ENCODE peak calls at places on chromosome 5, in nine cellular contexts. One of them, this sample, is unnamed. For H3K9me3, the result is how much of the 10 kb centered on the place peaks cover.

GRCh38 chr5:136492587-136492986 is 127.2 kb upstream of the TRPC7 start:
- DNase-seq in CD8-positive, alpha-beta memory T cell: no peak
- DNase-seq in CD8-positive, alpha-beta T cell: no peak
- DNase-seq in hepatocyte: no peak
- DNase-seq in CD4-positive, alpha-beta T cell: no peak
- DNase-seq in body of pancreas: no peak
- DNase-seq in right lobe of liver: no peak
- DNase-seq in suprapubic skin: no peak
- DNase-seq in tibial nerve: no peak
- DNase-seq in this sample: no peak

GRCh38 chr5:145189786-145190185 is 645.4 kb downstream of the PRELID2 start:
- DNase-seq in suprapubic skin: no peak
- DNase-seq in hepatocyte: no peak
- DNase-seq in CD8-positive, alpha-beta memory T cell: no peak
- DNase-seq in CD4-positive, alpha-beta T cell: no peak
- DNase-seq in body of pancreas: no peak
- DNase-seq in tibial nerve: no peak
- DNase-seq in right lobe of liver: no peak
- DNase-seq in CD8-positive, alpha-beta T cell: no peak
- DNase-seq in this sample: no peak

GRCh38 chr5:78720997-78721396 is 72.4 kb upstream of the LHFPL2 start:
- DNase-seq in right lobe of liver: no peak
- DNase-seq in body of pancreas: no peak
- DNase-seq in tibial nerve: no peak
- DNase-seq in suprapubic skin: no peak
- DNase-seq in CD8-positive, alpha-beta T cell: no peak
- DNase-seq in hepatocyte: no peak
- DNase-seq in CD4-positive, alpha-beta T cell: no peak
- DNase-seq in CD8-positive, alpha-beta memory T cell: no peak
- DNase-seq in this sample: no peak

GRCh38 chr5:33901176-33901575 is 9.4 kb upstream of the ADAMTS12 start:
- DNase-seq in tibial nerve: no peak
- DNase-seq in right lobe of liver: no peak
- DNase-seq in body of pancreas: no peak
- DNase-seq in CD8-positive, alpha-beta T cell: no peak
- DNase-seq in CD8-positive, alpha-beta memory T cell: no peak
- DNase-seq in hepatocyte: no peak
- DNase-seq in CD4-positive, alpha-beta T cell: no peak
- DNase-seq in suprapubic skin: no peak
- DNase-seq in this sample: no peak

GRCh38 chr5:103466494-103466893 is 96.1 kb downstream of the NUDT12 start:
- DNase-seq in hepatocyte: no peak
- DNase-seq in right lobe of liver: no peak
- DNase-seq in body of pancreas: no peak
- DNase-seq in CD8-positive, alpha-beta T cell: no peak
- DNase-seq in CD4-positive, alpha-beta T cell: no peak
- DNase-seq in tibial nerve: no peak
- DNase-seq in CD8-positive, alpha-beta memory T cell: no peak
- DNase-seq in suprapubic skin: no peak
- DNase-seq in this sample: peak

GRCh38 chr5:115418788-115419187 is 122.3 kb upstream of the CCDC112 start:
- DNase-seq in suprapubic skin: no peak
- DNase-seq in body of pancreas: peak
- DNase-seq in CD4-positive, alpha-beta T cell: no peak
- DNase-seq in tibial nerve: no peak
- DNase-seq in CD8-positive, alpha-beta T cell: no peak
- DNase-seq in hepatocyte: peak
- DNase-seq in right lobe of liver: no peak
- DNase-seq in CD8-positive, alpha-beta memory T cell: no peak
- DNase-seq in this sample: peak

GRCh38 chr5:84287964-84288363 is 96.7 kb downstream of the EDIL3 start:
- DNase-seq in hepatocyte: no peak
- DNase-seq in tibial nerve: no peak
- DNase-seq in right lobe of liver: no peak
- DNase-seq in suprapubic skin: no peak
- DNase-seq in CD8-positive, alpha-beta memory T cell: no peak
- DNase-seq in CD8-positive, alpha-beta T cell: no peak
- DNase-seq in CD4-positive, alpha-beta T cell: no peak
- DNase-seq in body of pancreas: no peak
- DNase-seq in this sample: no peak

GRCh38 chr5:147481376-147481775 is 28.5 kb downstream of the DPYSL3 start:
- DNase-seq in CD4-positive, alpha-beta T cell: no peak
- DNase-seq in tibial nerve: no peak
- DNase-seq in CD8-positive, alpha-beta memory T cell: no peak
- DNase-seq in right lobe of liver: no peak
- DNase-seq in CD8-positive, alpha-beta T cell: no peak
- DNase-seq in suprapubic skin: no peak
- DNase-seq in body of pancreas: no peak
- DNase-seq in hepatocyte: no peak
- DNase-seq in this sample: no peak

GRCh38 chr5:151632524-151632923 is 41.4 kb upstream of the FAT2 start:
- DNase-seq in CD4-positive, alpha-beta T cell: no peak
- DNase-seq in CD8-positive, alpha-beta T cell: no peak
- DNase-seq in CD8-positive, alpha-beta memory T cell: no peak
- DNase-seq in tibial nerve: no peak
- DNase-seq in right lobe of liver: no peak
- DNase-seq in body of pancreas: no peak
- DNase-seq in hepatocyte: no peak
- DNase-seq in suprapubic skin: no peak
- DNase-seq in this sample: no peak

GRCh38 chr5:64635056-64635686 is 55.1 kb upstream of the SHISAL2B start:
- DNase-seq in body of pancreas: no peak
- DNase-seq in CD8-positive, alpha-beta T cell: no peak
- DNase-seq in hepatocyte: peak
- DNase-seq in suprapubic skin: no peak
- DNase-seq in CD4-positive, alpha-beta T cell: no peak
- DNase-seq in tibial nerve: no peak
- DNase-seq in CD8-positive, alpha-beta memory T cell: peak
- DNase-seq in right lobe of liver: no peak
- DNase-seq in this sample: peak

GRCh38 chr5:128764910-128765309 is 200.4 kb upstream of the SLC27A6 start:
- DNase-seq in CD4-positive, alpha-beta T cell: no peak
- DNase-seq in CD8-positive, alpha-beta T cell: no peak
- DNase-seq in hepatocyte: no peak
- DNase-seq in tibial nerve: no peak
- DNase-seq in body of pancreas: no peak
- DNase-seq in suprapubic skin: no peak
- DNase-seq in CD8-positive, alpha-beta memory T cell: no peak
- DNase-seq in right lobe of liver: no peak
- DNase-seq in this sample: no peak

GRCh38 chr5:64333891-64334290 is 168.2 kb downstream of the RNF180 start:
- DNase-seq in suprapubic skin: no peak
- DNase-seq in tibial nerve: no peak
- DNase-seq in CD8-positive, alpha-beta memory T cell: no peak
- DNase-seq in CD4-positive, alpha-beta T cell: no peak
- DNase-seq in hepatocyte: no peak
- DNase-seq in right lobe of liver: no peak
- DNase-seq in CD8-positive, alpha-beta T cell: no peak
- DNase-seq in body of pancreas: no peak
- DNase-seq in this sample: no peak

GRCh38 chr5:139960723-139961383 is 82.2 kb downstream of the NRG2 start:
- DNase-seq in body of pancreas: no peak
- DNase-seq in suprapubic skin: no peak
- DNase-seq in right lobe of liver: no peak
- DNase-seq in hepatocyte: no peak
- DNase-seq in CD8-positive, alpha-beta memory T cell: no peak
- DNase-seq in CD4-positive, alpha-beta T cell: no peak
- DNase-seq in CD8-positive, alpha-beta T cell: no peak
- DNase-seq in tibial nerve: no peak
- DNase-seq in this sample: no peak

GRCh38 chr5:79642210-79642609 is 30.0 kb downstream of the TENT2 start:
- DNase-seq in body of pancreas: no peak
- DNase-seq in CD8-positive, alpha-beta T cell: no peak
- DNase-seq in right lobe of liver: no peak
- DNase-seq in tibial nerve: no peak
- DNase-seq in CD4-positive, alpha-beta T cell: no peak
- DNase-seq in CD8-positive, alpha-beta memory T cell: no peak
- DNase-seq in suprapubic skin: no peak
- DNase-seq in hepatocyte: no peak
- DNase-seq in this sample: no peak

GRCh38 chr5:139638736-139639618 is 9.2 kb upstream of the CXXC5 start:
- DNase-seq in right lobe of liver: no peak
- DNase-seq in body of pancreas: no peak
- DNase-seq in CD8-positive, alpha-beta T cell: no peak
- DNase-seq in suprapubic skin: peak
- DNase-seq in CD8-positive, alpha-beta memory T cell: no peak
- DNase-seq in CD4-positive, alpha-beta T cell: no peak
- DNase-seq in hepatocyte: peak
- DNase-seq in tibial nerve: no peak
- DNase-seq in this sample: no peak

GRCh38 chr5:111463304-111463703 is 49.0 kb downstream of the STARD4 start:
- DNase-seq in tibial nerve: no peak
- DNase-seq in right lobe of liver: no peak
- DNase-seq in body of pancreas: no peak
- DNase-seq in CD8-positive, alpha-beta T cell: no peak
- DNase-seq in suprapubic skin: no peak
- DNase-seq in CD8-positive, alpha-beta memory T cell: no peak
- DNase-seq in hepatocyte: no peak
- DNase-seq in CD4-positive, alpha-beta T cell: no peak
- DNase-seq in this sample: no peak

GRCh38 chr5:55918097-55919035 is 67.2 kb downstream of the IL31RA start:
- DNase-seq in body of pancreas: no peak
- DNase-seq in CD8-positive, alpha-beta memory T cell: no peak
- DNase-seq in CD8-positive, alpha-beta T cell: no peak
- DNase-seq in hepatocyte: no peak
- DNase-seq in tibial nerve: no peak
- DNase-seq in CD4-positive, alpha-beta T cell: no peak
- DNase-seq in suprapubic skin: no peak
- DNase-seq in right lobe of liver: no peak
- DNase-seq in this sample: no peak

GRCh38 chr5:156824800-156825199 is 25.3 kb upstream of the PPP1R2B start:
- DNase-seq in hepatocyte: peak
- DNase-seq in CD4-positive, alpha-beta T cell: no peak
- DNase-seq in CD8-positive, alpha-beta memory T cell: no peak
- DNase-seq in suprapubic skin: no peak
- DNase-seq in tibial nerve: no peak
- DNase-seq in right lobe of liver: no peak
- DNase-seq in CD8-positive, alpha-beta T cell: no peak
- DNase-seq in body of pancreas: no peak
- DNase-seq in this sample: peak

GRCh38 chr5:98499892-98500291 is 273.6 kb upstream of the RGMB start:
- DNase-seq in right lobe of liver: no peak
- DNase-seq in tibial nerve: no peak
- DNase-seq in suprapubic skin: no peak
- DNase-seq in body of pancreas: no peak
- DNase-seq in hepatocyte: no peak
- DNase-seq in CD4-positive, alpha-beta T cell: no peak
- DNase-seq in CD8-positive, alpha-beta T cell: no peak
- DNase-seq in CD8-positive, alpha-beta memory T cell: no peak
- DNase-seq in this sample: no peak

GRCh38 chr5:103037673-103038455 is 82.1 kb downstream of the GIN1 start:
- DNase-seq in CD8-positive, alpha-beta memory T cell: no peak
- DNase-seq in CD8-positive, alpha-beta T cell: no peak
- DNase-seq in hepatocyte: no peak
- DNase-seq in right lobe of liver: no peak
- DNase-seq in CD4-positive, alpha-beta T cell: no peak
- DNase-seq in suprapubic skin: no peak
- DNase-seq in tibial nerve: no peak
- DNase-seq in body of pancreas: no peak
- DNase-seq in this sample: no peak

GRCh38 chr5:80937591-80937990 is 22.6 kb upstream of the RASGRF2 start:
- DNase-seq in right lobe of liver: no peak
- DNase-seq in tibial nerve: no peak
- DNase-seq in hepatocyte: peak
- DNase-seq in suprapubic skin: no peak
- DNase-seq in CD4-positive, alpha-beta T cell: no peak
- DNase-seq in CD8-positive, alpha-beta memory T cell: no peak
- DNase-seq in CD8-positive, alpha-beta T cell: no peak
- DNase-seq in body of pancreas: no peak
- DNase-seq in this sample: no peak

GRCh38 chr5:80935811-80936385 is 24.3 kb upstream of the RASGRF2 start:
- DNase-seq in CD8-positive, alpha-beta T cell: no peak
- DNase-seq in CD4-positive, alpha-beta T cell: no peak
- DNase-seq in tibial nerve: no peak
- DNase-seq in CD8-positive, alpha-beta memory T cell: no peak
- DNase-seq in hepatocyte: no peak
- DNase-seq in right lobe of liver: no peak
- DNase-seq in suprapubic skin: no peak
- DNase-seq in body of pancreas: no peak
- DNase-seq in this sample: peak

GRCh38 chr5:80941496-80941895 is 18.7 kb upstream of the RASGRF2 start:
- DNase-seq in right lobe of liver: no peak
- DNase-seq in suprapubic skin: no peak
- DNase-seq in CD8-positive, alpha-beta T cell: no peak
- DNase-seq in CD4-positive, alpha-beta T cell: no peak
- DNase-seq in hepatocyte: no peak
- DNase-seq in body of pancreas: no peak
- DNase-seq in CD8-positive, alpha-beta memory T cell: no peak
- DNase-seq in tibial nerve: no peak
- DNase-seq in this sample: no peak
- H3K9me3 ChIP-seq in right lobe of liver: under half
- H3K9me3 ChIP-seq in suprapubic skin: under half
- H3K9me3 ChIP-seq in CD8-positive, alpha-beta T cell: under half
- H3K9me3 ChIP-seq in CD4-positive, alpha-beta T cell: under half
- H3K9me3 ChIP-seq in hepatocyte: under half
- H3K9me3 ChIP-seq in body of pancreas: under half
- H3K9me3 ChIP-seq in CD8-positive, alpha-beta memory T cell: under half
- H3K9me3 ChIP-seq in tibial nerve: under half
- H3K9me3 ChIP-seq in this sample: under half

DNA sequence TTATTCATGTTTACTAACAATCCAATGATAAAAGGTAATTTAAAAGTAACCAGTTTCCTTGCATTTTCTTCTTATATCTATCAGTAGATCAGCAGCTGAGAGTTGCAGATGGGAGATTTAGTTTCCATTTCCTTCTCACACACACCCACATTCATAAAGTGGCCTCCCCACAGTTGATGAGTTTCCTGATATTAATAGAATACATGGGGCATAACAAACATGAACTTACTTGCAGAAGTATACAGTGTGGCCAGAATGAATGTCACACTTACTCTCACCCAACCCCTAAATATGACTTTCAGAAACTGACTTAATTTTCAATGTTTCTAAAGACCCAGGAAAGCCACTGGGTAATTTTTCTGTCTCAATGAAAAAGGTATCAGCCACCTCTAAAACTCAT is 63.6 kb upstream of the OSMR start:
- DNase-seq in right lobe of liver: no peak
- DNase-seq in hepatocyte: no peak
- DNase-seq in CD8-positive, alpha-beta T cell: no peak
- DNase-seq in CD8-positive, alpha-beta memory T cell: no peak
- DNase-seq in CD4-positive, alpha-beta T cell: no peak
- DNase-seq in body of pancreas: no peak
- DNase-seq in tibial nerve: no peak
- DNase-seq in suprapubic skin: no peak
- DNase-seq in this sample: no peak
- H3K27ac ChIP-seq in right lobe of liver: no peak
- H3K27ac ChIP-seq in hepatocyte: no peak
- H3K27ac ChIP-seq in CD8-positive, alpha-beta T cell: no peak
- H3K27ac ChIP-seq in CD8-positive, alpha-beta memory T cell: no peak
- H3K27ac ChIP-seq in CD4-positive, alpha-beta T cell: no peak
- H3K27ac ChIP-seq in body of pancreas: no peak
- H3K27ac ChIP-seq in tibial nerve: no peak
- H3K27ac ChIP-seq in suprapubic skin: no peak
- H3K27ac ChIP-seq in this sample: peak

GRCh38 chr5:2958976-2959375 is 207.5 kb upstream of the IRX2 start:
- DNase-seq in tibial nerve: no peak
- DNase-seq in suprapubic skin: no peak
- DNase-seq in right lobe of liver: no peak
- DNase-seq in CD8-positive, alpha-beta T cell: no peak
- DNase-seq in CD8-positive, alpha-beta memory T cell: no peak
- DNase-seq in hepatocyte: no peak
- DNase-seq in CD4-positive, alpha-beta T cell: no peak
- DNase-seq in body of pancreas: no peak
- DNase-seq in this sample: no peak
- H3K9me3 ChIP-seq in tibial nerve: under half
- H3K9me3 ChIP-seq in suprapubic skin: under half
- H3K9me3 ChIP-seq in right lobe of liver: under half
- H3K9me3 ChIP-seq in CD8-positive, alpha-beta T cell: under half
- H3K9me3 ChIP-seq in CD8-positive, alpha-beta memory T cell: under half
- H3K9me3 ChIP-seq in hepatocyte: under half
- H3K9me3 ChIP-seq in CD4-positive, alpha-beta T cell: under half
- H3K9me3 ChIP-seq in body of pancreas: under half
- H3K9me3 ChIP-seq in this sample: under half

GRCh38 chr5:96410013-96410412 is 23.0 kb downstream of the PCSK1 start:
- DNase-seq in tibial nerve: no peak
- DNase-seq in hepatocyte: no peak
- DNase-seq in suprapubic skin: no peak
- DNase-seq in CD8-positive, alpha-beta memory T cell: no peak
- DNase-seq in body of pancreas: no peak
- DNase-seq in right lobe of liver: no peak
- DNase-seq in CD4-positive, alpha-beta T cell: no peak
- DNase-seq in CD8-positive, alpha-beta T cell: no peak
- DNase-seq in this sample: no peak
- H3K27ac ChIP-seq in tibial nerve: no peak
- H3K27ac ChIP-seq in hepatocyte: no peak
- H3K27ac ChIP-seq in suprapubic skin: no peak
- H3K27ac ChIP-seq in CD8-positive, alpha-beta memory T cell: no peak
- H3K27ac ChIP-seq in body of pancreas: no peak
- H3K27ac ChIP-seq in right lobe of liver: no peak
- H3K27ac ChIP-seq in CD4-positive, alpha-beta T cell: no peak
- H3K27ac ChIP-seq in CD8-positive, alpha-beta T cell: no peak
- H3K27ac ChIP-seq in this sample: no peak